ENCODE peak calls at places on chromosomes 1 and 21, in nine cellular contexts. One of them, this sample, is unnamed.
A peak's percentile ranks its signal among the peaks of the same experiment; 100 is the strongest.

GRCh38 chr1:99457381-99458165 is 188.3 kb upstream of the PALMD start:
- DNase-seq in AML-193: no peak
- DNase-seq in NCI-H524 treated with DMSO at 0.1 percent for 48 hours: no peak
- DNase-seq in H9: no peak
- DNase-seq in stimulated activated CD4-positive, alpha-beta T cell treated with anti-CD3 and anti-CD28 coated beads, Interleukin-12 subunit alpha, Interleukin-12 subunit beta, amount 100 ng/mL, for 4 hours: no peak
- DNase-seq in KBM-7: no peak
- DNase-seq in endothelial cell of umbilical vein: no peak
- DNase-seq in fibroblast of the conjunctiva: no peak
- DNase-seq in H4: peak; percentile 7
- DNase-seq in this sample: peak; percentile 90

GRCh38 chr21:28299946-28300345 is 692.7 kb downstream of the LTN1 start:
- DNase-seq in AML-193: no peak
- DNase-seq in NCI-H524 treated with DMSO at 0.1 percent for 48 hours: no peak
- DNase-seq in H9: no peak
- DNase-seq in stimulated activated CD4-positive, alpha-beta T cell treated with anti-CD3 and anti-CD28 coated beads, Interleukin-12 subunit alpha, Interleukin-12 subunit beta, amount 100 ng/mL, for 4 hours: no peak
- DNase-seq in KBM-7: no peak
- DNase-seq in endothelial cell of umbilical vein: no peak
- DNase-seq in fibroblast of the conjunctiva: no peak
- DNase-seq in H4: no peak
- DNase-seq in this sample: no peak

GRCh38 chr1:87826639-87827345 is 498.1 kb downstream of the LMO4 start:
- DNase-seq in AML-193: no peak
- DNase-seq in NCI-H524 treated with DMSO at 0.1 percent for 48 hours: no peak
- DNase-seq in H9: no peak
- DNase-seq in stimulated activated CD4-positive, alpha-beta T cell treated with anti-CD3 and anti-CD28 coated beads, Interleukin-12 subunit alpha, Interleukin-12 subunit beta, amount 100 ng/mL, for 4 hours: no peak
- DNase-seq in KBM-7: peak; percentile 21
- DNase-seq in endothelial cell of umbilical vein: peak; percentile 32
- DNase-seq in fibroblast of the conjunctiva: peak; percentile 92
- DNase-seq in H4: peak; percentile 90
- DNase-seq in this sample: peak; percentile 90

GRCh38 chr1:204446413-204447111 is 34.9 kb upstream of the PPP1R15B start:
- DNase-seq in AML-193: peak; percentile 29
- DNase-seq in NCI-H524 treated with DMSO at 0.1 percent for 48 hours: peak; percentile 90
- DNase-seq in H9: peak; percentile 93
- DNase-seq in stimulated activated CD4-positive, alpha-beta T cell treated with anti-CD3 and anti-CD28 coated beads, Interleukin-12 subunit alpha, Interleukin-12 subunit beta, amount 100 ng/mL, for 4 hours: peak; percentile 72
- DNase-seq in KBM-7: peak; percentile 71
- DNase-seq in endothelial cell of umbilical vein: peak; percentile 65
- DNase-seq in fibroblast of the conjunctiva: no peak
- DNase-seq in H4: no peak
- DNase-seq in this sample: peak; percentile 53

GRCh38 chr1:3352084-3352951 is 102.1 kb upstream of the ARHGEF16 start:
- DNase-seq in AML-193: no peak
- DNase-seq in NCI-H524 treated with DMSO at 0.1 percent for 48 hours: no peak
- DNase-seq in H9: peak; percentile 73
- DNase-seq in stimulated activated CD4-positive, alpha-beta T cell treated with anti-CD3 and anti-CD28 coated beads, Interleukin-12 subunit alpha, Interleukin-12 subunit beta, amount 100 ng/mL, for 4 hours: no peak
- DNase-seq in KBM-7: no peak
- DNase-seq in endothelial cell of umbilical vein: no peak
- DNase-seq in fibroblast of the conjunctiva: peak; percentile 62
- DNase-seq in H4: no peak
- DNase-seq in this sample: peak; percentile 82

GRCh38 chr1:180070286-180070685 is 84.4 kb upstream of the QSOX1 start:
- DNase-seq in AML-193: no peak
- DNase-seq in NCI-H524 treated with DMSO at 0.1 percent for 48 hours: no peak
- DNase-seq in H9: no peak
- DNase-seq in stimulated activated CD4-positive, alpha-beta T cell treated with anti-CD3 and anti-CD28 coated beads, Interleukin-12 subunit alpha, Interleukin-12 subunit beta, amount 100 ng/mL, for 4 hours: no peak
- DNase-seq in KBM-7: no peak
- DNase-seq in endothelial cell of umbilical vein: no peak
- DNase-seq in fibroblast of the conjunctiva: no peak
- DNase-seq in H4: no peak
- DNase-seq in this sample: no peak

GRCh38 chr21:44816761-44817505 is 929 bp downstream of the SUMO3 start:
- DNase-seq in AML-193: no peak
- DNase-seq in NCI-H524 treated with DMSO at 0.1 percent for 48 hours: no peak
- DNase-seq in H9: no peak
- DNase-seq in stimulated activated CD4-positive, alpha-beta T cell treated with anti-CD3 and anti-CD28 coated beads, Interleukin-12 subunit alpha, Interleukin-12 subunit beta, amount 100 ng/mL, for 4 hours: no peak
- DNase-seq in KBM-7: no peak
- DNase-seq in endothelial cell of umbilical vein: no peak
- DNase-seq in fibroblast of the conjunctiva: no peak
- DNase-seq in H4: no peak
- DNase-seq in this sample: no peak

GRCh38 chr1:27301582-27302199 is 20.3 kb upstream of the TMEM222 start:
- DNase-seq in AML-193: no peak
- DNase-seq in NCI-H524 treated with DMSO at 0.1 percent for 48 hours: no peak
- DNase-seq in H9: peak; percentile 57
- DNase-seq in stimulated activated CD4-positive, alpha-beta T cell treated with anti-CD3 and anti-CD28 coated beads, Interleukin-12 subunit alpha, Interleukin-12 subunit beta, amount 100 ng/mL, for 4 hours: no peak
- DNase-seq in KBM-7: no peak
- DNase-seq in endothelial cell of umbilical vein: no peak
- DNase-seq in fibroblast of the conjunctiva: no peak
- DNase-seq in H4: no peak
- DNase-seq in this sample: no peak

GRCh38 chr1:247646867-247647266 is 32.7 kb downstream of the OR13G1 start:
- DNase-seq in AML-193: no peak
- DNase-seq in NCI-H524 treated with DMSO at 0.1 percent for 48 hours: no peak
- DNase-seq in H9: no peak
- DNase-seq in stimulated activated CD4-positive, alpha-beta T cell treated with anti-CD3 and anti-CD28 coated beads, Interleukin-12 subunit alpha, Interleukin-12 subunit beta, amount 100 ng/mL, for 4 hours: no peak
- DNase-seq in KBM-7: no peak
- DNase-seq in endothelial cell of umbilical vein: no peak
- DNase-seq in fibroblast of the conjunctiva: no peak
- DNase-seq in H4: no peak
- DNase-seq in this sample: no peak

GRCh38 chr1:2785631-2786328 is 15.7 kb downstream of the TTC34 start:
- DNase-seq in AML-193: no peak
- DNase-seq in NCI-H524 treated with DMSO at 0.1 percent for 48 hours: no peak
- DNase-seq in H9: no peak
- DNase-seq in stimulated activated CD4-positive, alpha-beta T cell treated with anti-CD3 and anti-CD28 coated beads, Interleukin-12 subunit alpha, Interleukin-12 subunit beta, amount 100 ng/mL, for 4 hours: no peak
- DNase-seq in KBM-7: no peak
- DNase-seq in endothelial cell of umbilical vein: no peak
- DNase-seq in fibroblast of the conjunctiva: no peak
- DNase-seq in H4: no peak
- DNase-seq in this sample: no peak

GRCh38 chr1:166884040-166884642 is 8.1 kb upstream of the TADA1 start:
- DNase-seq in AML-193: no peak
- DNase-seq in NCI-H524 treated with DMSO at 0.1 percent for 48 hours: no peak
- DNase-seq in H9: peak; percentile 91
- DNase-seq in stimulated activated CD4-positive, alpha-beta T cell treated with anti-CD3 and anti-CD28 coated beads, Interleukin-12 subunit alpha, Interleukin-12 subunit beta, amount 100 ng/mL, for 4 hours: peak; percentile 20
- DNase-seq in KBM-7: no peak
- DNase-seq in endothelial cell of umbilical vein: peak; percentile 4
- DNase-seq in fibroblast of the conjunctiva: no peak
- DNase-seq in H4: no peak
- DNase-seq in this sample: peak; percentile 28

This sample was measured in fibroblast of mammary gland.